ENCODE peak calls at places on chromosome 10, in four cellular contexts. E is GM12891, U is K562, S is GM12878. X is an unnamed sample.

GRCh38 chr10:61795551-61795950 is 105.9 kb upstream of the ARID5B start:
- DNase-seq in E (no peak), U (peak), S (no peak), X (no peak)

GRCh38 chr10:43963793-43964425 is 315.2 kb upstream of the ZNF32 start:
- DNase-seq in E (no peak), U (no peak), S (no peak), X (no peak)

GRCh38 chr10:103926722-103927319 is 8.8 kb upstream of the STN1 start:
- DNase-seq in E (no peak), U (no peak), S (no peak), X (no peak)

GRCh38 chr10:29411666-29412335 is 122.9 kb downstream of the LYZL1 start:
- DNase-seq in E (no peak), U (no peak), S (no peak), X (no peak)

GRCh38 chr10:28909875-28910274 is 232.6 kb downstream of the BAMBI start:
- DNase-seq in E (no peak), U (no peak), S (no peak), X (no peak)

GRCh38 chr10:122112021-122112616 is 123.2 kb downstream of the TACC2 start:
- DNase-seq in E (no peak), U (no peak), S (no peak), X (no peak)

GRCh38 chr10:3805791-3806381 is 20.9 kb upstream of the KLF6 start:
- DNase-seq in E (no peak), U (peak), S (no peak), X (no peak)

GRCh38 chr10:124978376-124978725 is 36.4 kb downstream of the ZRANB1 start:
- DNase-seq in E (no peak), U (no peak), S (no peak), X (no peak)

GRCh38 chr10:110834622-110835219 is 37.0 kb upstream of the PDCD4 start:
- DNase-seq in E (no peak), U (peak), S (no peak), X (no peak)

GRCh38 chr10:75971402-75972211 is 540.2 kb downstream of the LRMDA start:
- DNase-seq in E (no peak), U (no peak), S (no peak), X (no peak)

GRCh38 chr10:51090190-51090589 is 15.9 kb downstream of the PRKG1 start:
- DNase-seq in E (no peak), U (no peak), S (no peak), X (no peak)

GRCh38 chr10:125152646-125153368 is 7.6 kb downstream of the CTBP2 start:
- DNase-seq in E (no peak), U (no peak), S (no peak), X (no peak)

GRCh38 chr10:29841724-29842649 is 207.2 kb upstream of the SVIL start:
- DNase-seq in E (no peak), U (no peak), S (no peak), X (no peak)

GRCh38 chr10:75402486-75403143 is 1.1 kb upstream of the ZNF503 start:
- DNase-seq in E (no peak), U (no peak), S (no peak), X (peak)

GRCh38 chr10:4315529-4315928 is 510.5 kb upstream of the AKR1E2 start:
- DNase-seq in E (no peak), U (no peak), S (no peak), X (no peak)

GRCh38 chr10:11429439-11430052 is 181.9 kb downstream of the USP6NL start:
- DNase-seq in E (no peak), U (no peak), S (no peak), X (no peak)

GRCh38 chr10:68800196-68800595 is 27.1 kb upstream of the STOX1 start:
- DNase-seq in E (no peak), U (no peak), S (no peak), X (no peak)

GRCh38 chr10:113457408-113457807 is 95.4 kb upstream of the HABP2 start:
- DNase-seq in E (no peak), U (no peak), S (no peak), X (no peak)

GRCh38 chr10:132299381-132300336 is 8.1 kb downstream of the STK32C start:
- DNase-seq in E (no peak), U (no peak), S (no peak), X (no peak)
- TF ChIP-seq SPI1 in E (no peak), U (no peak), S (no peak), X (no peak)

DNA sequence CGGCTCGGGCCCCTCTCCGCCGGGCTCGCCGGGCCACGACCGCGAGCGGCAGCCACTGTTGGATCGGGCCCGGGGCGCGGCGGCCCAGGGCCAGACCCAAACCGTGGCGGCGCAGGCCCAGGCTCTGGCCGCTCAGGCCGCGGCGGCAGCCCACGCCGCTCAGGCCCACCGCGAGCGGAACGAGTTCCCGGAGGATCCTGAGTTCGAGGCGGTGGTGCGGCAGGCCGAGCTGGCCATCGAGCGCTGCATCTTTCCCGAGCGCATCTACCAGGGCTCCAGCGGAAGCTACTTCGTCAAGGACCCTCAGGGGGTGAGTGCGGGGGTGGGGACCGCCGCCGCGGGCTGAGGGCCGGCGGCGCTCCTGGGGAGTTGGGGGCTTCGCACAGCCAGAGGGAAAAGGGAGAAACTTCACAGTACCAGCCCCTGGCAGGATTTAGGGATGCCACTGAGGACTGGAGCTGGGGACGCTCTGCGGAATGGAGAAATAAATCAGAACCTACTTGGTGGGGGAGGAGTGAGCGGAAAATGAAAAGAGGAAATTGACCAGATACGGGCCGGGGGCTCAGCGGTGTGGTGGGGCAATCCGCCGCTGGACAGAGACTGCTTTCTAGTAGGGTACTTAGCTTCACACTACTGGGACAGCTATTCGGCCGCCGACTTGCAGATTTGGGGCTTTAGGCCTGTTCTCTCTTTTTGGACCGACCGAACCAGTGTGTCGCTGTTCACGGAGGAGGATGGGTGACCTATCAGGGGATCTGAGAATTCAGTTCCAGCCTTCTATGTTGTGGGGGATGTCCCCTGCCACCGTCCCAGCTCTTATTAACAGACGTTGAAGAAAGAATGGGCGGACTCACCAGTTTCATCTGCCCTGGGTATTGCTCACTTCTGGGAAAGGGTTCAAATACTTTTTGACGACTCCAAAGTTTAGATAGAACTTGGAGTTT is 669 bp downstream of the PI4K2A start:
- DNase-seq in E (peak), U (peak), S (no peak), X (peak)
- TF ChIP-seq SPI1 in E (no peak), U (no peak), S (no peak), X (peak)

GRCh38 chr10:49360271-49361177 is 35.4 kb downstream of the DRGX start:
- DNase-seq in E (no peak), U (no peak), S (no peak), X (peak)
- TF ChIP-seq SPI1 in E (no peak), U (no peak), S (no peak), X (peak)

GRCh38 chr10:73647211-73647874 is 6.1 kb upstream of the MYOZ1 start:
- DNase-seq in E (no peak), U (no peak), S (no peak), X (no peak)
- TF ChIP-seq SPI1 in E (no peak), U (no peak), S (no peak), X (no peak)

X was measured in HL-60.